ENCODE peak calls at places on chromosome 15, in five cellular contexts. E, B, Z, L and K are unnamed samples.

GRCh38 chr15:99106417-99107220 is 1.7 kb downstream of the SYNM start:
- DNase-seq in Z (no peak), L (no peak), B (peak; percentile 42), E (no peak), K (no peak)

GRCh38 chr15:81747477-81747876 is 298.3 kb downstream of the MEX3B start:
- DNase-seq in B (no peak), Z (no peak), E (no peak), L (no peak), K (no peak)

GRCh38 chr15:96345560-96346389 is 15.3 kb downstream of the NR2F2 start:
- DNase-seq in B (no peak), Z (peak; percentile 64), L (peak; percentile 76), E (no peak), K (no peak)

GRCh38 chr15:70907784-70908471 is 15.3 kb downstream of the LRRC49 start:
- DNase-seq in E (no peak), B (no peak), Z (no peak), L (no peak), K (no peak)

GRCh38 chr15:50353999-50354837 is 780 bp downstream of the GABPB1 start:
- DNase-seq in Z (peak; percentile 56), E (peak; percentile 76), L (peak; percentile 82), B (peak; percentile 74), K (peak; percentile 83)

GRCh38 chr15:25179673-25180511 is 225.1 kb downstream of the SNRPN start:
- DNase-seq in E (peak; percentile 44), B (peak; percentile 24), L (peak; percentile 44), Z (no peak), K (no peak)

GRCh38 chr15:58498821-58499580 is 67.2 kb downstream of the LIPC start:
- DNase-seq in L (no peak), B (no peak), Z (peak; percentile 38), E (no peak), K (no peak)

GRCh38 chr15:27410986-27411385 is 440.0 kb downstream of the GABRG3 start:
- DNase-seq in Z (no peak), B (no peak), E (no peak), L (no peak), K (peak; percentile 55)

GRCh38 chr15:96331942-96332853 is 1.7 kb downstream of the NR2F2 start:
- DNase-seq in E (no peak), Z (no peak), L (peak; percentile 80), B (peak; percentile 77), K (no peak)

GRCh38 chr15:25690673-25691543 is 172.2 kb downstream of the ATP10A start:
- DNase-seq in Z (peak; percentile 15), L (peak; percentile 55), E (no peak), B (no peak), K (peak; percentile 74)

GRCh38 chr15:99414755-99415731 is 150.7 kb upstream of the MEF2A start:
- DNase-seq in Z (no peak), L (peak; percentile 63), B (no peak), E (no peak), K (no peak)

GRCh38 chr15:34783986-34784385 is 11.4 kb downstream of the ACTC1 start:
- DNase-seq in L (no peak), B (no peak), E (no peak), Z (no peak), K (no peak)

GRCh38 chr15:95152741-95153140 is 921.4 kb downstream of the MCTP2 start:
- DNase-seq in Z (no peak), E (no peak), B (no peak), L (no peak), K (no peak)

DNA sequence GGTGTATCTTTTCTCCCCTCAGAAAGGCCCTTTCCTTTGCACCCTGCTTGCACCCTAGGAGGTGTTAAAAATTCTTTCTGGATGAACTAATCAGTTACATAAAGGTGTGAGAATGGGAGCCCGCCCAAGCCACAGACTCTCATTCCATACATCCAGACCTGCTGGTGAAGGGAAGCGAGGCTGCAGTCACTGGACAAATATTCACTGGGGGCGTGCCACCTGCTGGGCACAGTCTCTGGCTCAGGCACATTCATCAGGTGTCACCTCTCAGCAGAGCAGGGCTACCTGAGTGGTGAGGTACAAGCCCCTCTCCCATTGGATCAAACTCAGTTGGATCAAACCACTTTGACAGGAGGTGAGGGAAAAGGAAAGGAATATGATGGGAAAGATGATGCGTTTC is 52.0 kb downstream of the NTRK3 start:
- DNase-seq in B (no peak), Z (no peak), E (no peak), L (peak; percentile 6), K (no peak)
- H3K27ac ChIP-seq in B (no peak overlapping the region), Z (no peak overlapping the region), E (no peak overlapping the region), L (no peak overlapping the region), K (no peak overlapping the region)

DNA sequence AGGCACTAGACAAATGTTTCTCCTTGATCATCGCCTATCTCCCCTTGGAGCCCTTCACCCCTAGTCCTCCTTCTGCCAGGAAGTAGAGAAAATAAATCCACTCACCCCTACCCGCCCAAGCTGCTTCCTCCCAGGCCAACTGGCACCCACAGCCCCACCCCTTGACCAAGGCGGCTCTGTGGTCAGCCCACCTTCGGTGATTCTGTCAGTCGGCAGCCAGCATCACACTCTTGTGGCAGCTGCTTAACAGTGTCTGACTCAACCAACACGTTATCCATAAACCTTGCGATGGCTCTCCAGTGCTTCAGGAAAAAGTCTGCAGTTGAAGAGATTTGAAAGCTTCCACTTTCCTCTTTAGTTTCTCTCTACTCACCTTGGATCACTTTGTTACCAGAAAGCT is 7.6 kb downstream of the SHF start:
- DNase-seq in L (no peak), E (no peak), Z (no peak), B (no peak), K (no peak)
- H3K27ac ChIP-seq in L (no peak overlapping the region), E (no peak overlapping the region), Z (no peak overlapping the region), B (no peak overlapping the region), K (peak overlapping the region; percentile 29)

GRCh38 chr15:73982251-73982962 is 9.7 kb downstream of the STOML1 start:
- DNase-seq in Z (no peak), L (peak; percentile 91), E (peak; percentile 59), B (peak; percentile 87), K (no peak)
- H3K27ac ChIP-seq in Z (peak overlapping the region; percentile 99), L (peak overlapping the region; percentile 90), E (no peak overlapping the region), B (peak overlapping the region; percentile 91), K (peak overlapping the region; percentile 80)

GRCh38 chr15:67746022-67746421 is 79.3 kb upstream of the SKOR1 start:
- DNase-seq in L (no peak), Z (peak; percentile 9), B (no peak), E (no peak), K (no peak)
- H3K27ac ChIP-seq in L (no peak overlapping the region), Z (no peak overlapping the region), B (no peak overlapping the region), E (no peak overlapping the region), K (peak overlapping the region; percentile 97)

DNA sequence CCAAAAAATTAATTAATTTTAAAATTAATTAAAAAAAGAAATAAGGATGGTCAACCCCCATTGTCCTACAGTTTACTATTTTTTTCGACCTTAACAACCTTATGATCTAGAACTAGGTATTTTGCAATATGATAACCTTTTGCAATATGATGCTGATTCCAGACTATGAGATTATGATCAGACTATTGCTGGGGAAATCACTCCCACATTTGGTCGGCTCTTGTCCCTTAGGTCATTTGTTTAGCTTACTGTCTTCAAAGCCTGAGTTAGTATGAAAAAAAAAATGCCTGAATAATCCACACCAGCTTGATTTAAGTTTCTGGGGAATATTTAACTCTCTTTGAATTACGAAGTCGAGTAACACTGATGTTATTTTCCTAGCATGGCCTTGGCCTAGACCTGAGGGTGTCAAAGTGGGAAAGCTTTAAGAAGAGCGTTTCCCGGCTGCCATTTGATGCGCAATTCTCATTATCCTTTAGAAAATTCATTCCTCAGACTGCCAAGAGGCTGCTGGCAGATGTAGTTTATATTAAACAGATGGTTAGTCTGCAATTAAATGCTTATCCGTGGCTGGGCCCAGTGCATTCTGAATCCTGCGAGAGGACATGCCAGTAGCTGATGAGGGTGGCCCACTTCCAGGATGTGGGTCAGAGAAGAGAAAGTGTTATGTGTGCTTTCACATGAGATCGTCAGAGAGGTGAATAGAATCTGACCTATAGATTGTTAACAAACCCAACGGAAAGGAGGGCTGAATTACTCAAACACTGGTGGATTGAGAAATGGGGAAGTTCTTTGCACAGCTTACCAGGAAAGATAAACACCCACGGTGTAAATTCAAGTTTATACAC is 496.0 kb upstream of the THBS1 start:
- DNase-seq in E (no peak), L (no peak), Z (no peak), B (peak; percentile 46), K (no peak)
- H3K27ac ChIP-seq in E (no peak overlapping the region), L (no peak overlapping the region), Z (no peak overlapping the region), B (peak overlapping the region; percentile 28), K (no peak overlapping the region)

GRCh38 chr15:86916671-86917450 is 837.2 kb downstream of the AGBL1 start:
- DNase-seq in E (no peak), B (no peak), L (no peak), Z (no peak), K (no peak)
- H3K27ac ChIP-seq in E (no peak overlapping the region), B (no peak overlapping the region), L (no peak overlapping the region), Z (no peak overlapping the region), K (no peak overlapping the region)

GRCh38 chr15:62874933-62875625 is 167.5 kb upstream of the TPM1 start:
- DNase-seq in E (no peak), B (no peak), Z (no peak), L (no peak), K (no peak)
- H3K27ac ChIP-seq in E (no peak overlapping the region), B (no peak overlapping the region), Z (no peak overlapping the region), L (no peak overlapping the region), K (no peak overlapping the region)